ENCODE peak calls at places on chromosomes 6 and 20, in seven cellular contexts. One of them, this sample, is unnamed.

GRCh38 chr6:23137596-23137995 is 568.2 kb downstream of the HDGFL1 start:
- DNase-seq in uterus: no peak
- DNase-seq in AG08395: no peak
- DNase-seq in RPMI8226: no peak
- DNase-seq in activated B cell treated with CpG ODN at 0.5 μM for 24 hours: no peak
- DNase-seq in endothelial cell: no peak
- DNase-seq in A549: no peak
- DNase-seq in this sample: no peak

GRCh38 chr20:35954907-35955251 is 577 bp upstream of the SCAND1 start:
- DNase-seq in uterus: no peak
- DNase-seq in AG08395: no peak
- DNase-seq in RPMI8226: peak; percentile 82
- DNase-seq in activated B cell treated with CpG ODN at 0.5 μM for 24 hours: no peak
- DNase-seq in endothelial cell: no peak
- DNase-seq in A549: peak; percentile 66
- DNase-seq in this sample: peak; percentile 48

GRCh38 chr6:144909753-144910280 is 624.7 kb downstream of the UTRN start:
- DNase-seq in uterus: no peak
- DNase-seq in AG08395: no peak
- DNase-seq in RPMI8226: no peak
- DNase-seq in activated B cell treated with CpG ODN at 0.5 μM for 24 hours: no peak
- DNase-seq in endothelial cell: no peak
- DNase-seq in A549: no peak
- DNase-seq in this sample: no peak

GRCh38 chr6:13924146-13924948 is 405 bp upstream of the RNF182 start:
- DNase-seq in uterus: peak; percentile 31
- DNase-seq in AG08395: peak; percentile 38
- DNase-seq in RPMI8226: no peak
- DNase-seq in activated B cell treated with CpG ODN at 0.5 μM for 24 hours: peak; percentile 46
- DNase-seq in endothelial cell: peak; percentile 64
- DNase-seq in A549: peak; percentile 43
- DNase-seq in this sample: peak; percentile 29

GRCh38 chr6:109420751-109421150 is 19.7 kb downstream of the PPIL6 start:
- DNase-seq in uterus: no peak
- DNase-seq in AG08395: no peak
- DNase-seq in RPMI8226: no peak
- DNase-seq in activated B cell treated with CpG ODN at 0.5 μM for 24 hours: no peak
- DNase-seq in endothelial cell: no peak
- DNase-seq in A549: no peak
- DNase-seq in this sample: no peak

GRCh38 chr6:144283781-144284473 is 1.2 kb upstream of the UTRN start:
- DNase-seq in uterus: no peak
- DNase-seq in AG08395: peak; percentile 13
- DNase-seq in RPMI8226: peak; percentile 7
- DNase-seq in activated B cell treated with CpG ODN at 0.5 μM for 24 hours: no peak
- DNase-seq in endothelial cell: no peak
- DNase-seq in A549: peak; percentile 13
- DNase-seq in this sample: no peak

GRCh38 chr6:167311286-167311685 is 13.6 kb upstream of the TTLL2 start:
- DNase-seq in uterus: peak; percentile 64
- DNase-seq in AG08395: no peak
- DNase-seq in RPMI8226: no peak
- DNase-seq in activated B cell treated with CpG ODN at 0.5 μM for 24 hours: no peak
- DNase-seq in endothelial cell: no peak
- DNase-seq in A549: no peak
- DNase-seq in this sample: no peak

GRCh38 chr6:149354009-149354408 is 36.5 kb downstream of the TAB2 start:
- DNase-seq in uterus: no peak
- DNase-seq in AG08395: no peak
- DNase-seq in RPMI8226: no peak
- DNase-seq in activated B cell treated with CpG ODN at 0.5 μM for 24 hours: no peak
- DNase-seq in endothelial cell: no peak
- DNase-seq in A549: no peak
- DNase-seq in this sample: no peak

GRCh38 chr6:116764557-116764960 is 960 bp downstream of the FAM162B start:
- DNase-seq in uterus: peak; percentile 17
- DNase-seq in AG08395: no peak
- DNase-seq in RPMI8226: no peak
- DNase-seq in activated B cell treated with CpG ODN at 0.5 μM for 24 hours: no peak
- DNase-seq in endothelial cell: no peak
- DNase-seq in A549: no peak
- DNase-seq in this sample: peak; percentile 18

GRCh38 chr6:33570806-33571636 is 9.1 kb downstream of the BAK1 start:
- DNase-seq in uterus: peak; percentile 78
- DNase-seq in AG08395: peak; percentile 88
- DNase-seq in RPMI8226: peak; percentile 96
- DNase-seq in activated B cell treated with CpG ODN at 0.5 μM for 24 hours: peak; percentile 81
- DNase-seq in endothelial cell: peak; percentile 73
- DNase-seq in A549: peak; percentile 74
- DNase-seq in this sample: peak; percentile 93

GRCh38 chr20:29319725-29320124 is 1937.7 kb upstream of the DEFB115 start:
- DNase-seq in uterus: no peak
- DNase-seq in AG08395: no peak
- DNase-seq in RPMI8226: no peak
- DNase-seq in activated B cell treated with CpG ODN at 0.5 μM for 24 hours: no peak
- DNase-seq in endothelial cell: no peak
- DNase-seq in A549: no peak
- DNase-seq in this sample: no peak

GRCh38 chr6:158411998-158412397 is 99.7 kb downstream of the TULP4 start:
- DNase-seq in uterus: no peak
- DNase-seq in AG08395: no peak
- DNase-seq in RPMI8226: no peak
- DNase-seq in activated B cell treated with CpG ODN at 0.5 μM for 24 hours: no peak
- DNase-seq in endothelial cell: no peak
- DNase-seq in A549: no peak
- DNase-seq in this sample: no peak

GRCh38 chr6:56349196-56349595 is 101.8 kb upstream of the COL21A1 start:
- DNase-seq in uterus: no peak
- DNase-seq in AG08395: no peak
- DNase-seq in RPMI8226: peak; percentile 56
- DNase-seq in activated B cell treated with CpG ODN at 0.5 μM for 24 hours: no peak
- DNase-seq in endothelial cell: no peak
- DNase-seq in A549: no peak
- DNase-seq in this sample: no peak

GRCh38 chr6:89317067-89317466 is 2.0 kb upstream of the GABRR2 start:
- DNase-seq in uterus: no peak
- DNase-seq in AG08395: no peak
- DNase-seq in RPMI8226: no peak
- DNase-seq in activated B cell treated with CpG ODN at 0.5 μM for 24 hours: no peak
- DNase-seq in endothelial cell: no peak
- DNase-seq in A549: no peak
- DNase-seq in this sample: no peak

GRCh38 chr6:152595507-152595906 is 41.7 kb downstream of the SYNE1 start:
- DNase-seq in uterus: no peak
- DNase-seq in AG08395: no peak
- DNase-seq in RPMI8226: no peak
- DNase-seq in activated B cell treated with CpG ODN at 0.5 μM for 24 hours: no peak
- DNase-seq in endothelial cell: no peak
- DNase-seq in A549: no peak
- DNase-seq in this sample: peak; percentile 33

GRCh38 chr6:111926731-111927302 is 53.6 kb upstream of the FYN start:
- DNase-seq in uterus: no peak
- DNase-seq in AG08395: no peak
- DNase-seq in RPMI8226: no peak
- DNase-seq in activated B cell treated with CpG ODN at 0.5 μM for 24 hours: no peak
- DNase-seq in endothelial cell: no peak
- DNase-seq in A549: no peak
- DNase-seq in this sample: no peak

GRCh38 chr6:50847890-50848594 is 29.4 kb downstream of the TFAP2B start:
- DNase-seq in uterus: no peak
- DNase-seq in AG08395: no peak
- DNase-seq in RPMI8226: no peak
- DNase-seq in activated B cell treated with CpG ODN at 0.5 μM for 24 hours: no peak
- DNase-seq in endothelial cell: no peak
- DNase-seq in A549: no peak
- DNase-seq in this sample: no peak

GRCh38 chr6:162363757-162364156 is 363.8 kb downstream of the PRKN start:
- DNase-seq in uterus: no peak
- DNase-seq in AG08395: no peak
- DNase-seq in RPMI8226: no peak
- DNase-seq in activated B cell treated with CpG ODN at 0.5 μM for 24 hours: no peak
- DNase-seq in endothelial cell: no peak
- DNase-seq in A549: no peak
- DNase-seq in this sample: no peak

GRCh38 chr6:3665608-3666007 is 85.9 kb downstream of the PXDC1 start:
- DNase-seq in uterus: no peak
- DNase-seq in AG08395: no peak
- DNase-seq in RPMI8226: no peak
- DNase-seq in activated B cell treated with CpG ODN at 0.5 μM for 24 hours: no peak
- DNase-seq in endothelial cell: no peak
- DNase-seq in A549: no peak
- DNase-seq in this sample: no peak

GRCh38 chr20:53130819-53131218 is 158.7 kb downstream of the TSHZ2 start:
- DNase-seq in uterus: no peak
- DNase-seq in AG08395: no peak
- DNase-seq in RPMI8226: no peak
- DNase-seq in activated B cell treated with CpG ODN at 0.5 μM for 24 hours: no peak
- DNase-seq in endothelial cell: no peak
- DNase-seq in A549: no peak
- DNase-seq in this sample: no peak

GRCh38 chr20:45883100-45883469 is 2.1 kb downstream of the ZSWIM1 start:
- DNase-seq in uterus: no peak
- DNase-seq in AG08395: no peak
- DNase-seq in RPMI8226: no peak
- DNase-seq in activated B cell treated with CpG ODN at 0.5 μM for 24 hours: no peak
- DNase-seq in endothelial cell: no peak
- DNase-seq in A549: no peak
- DNase-seq in this sample: no peak